ENCODE peak calls at places on chromosomes 5 and 9, in eight cellular contexts. P is psoas muscle, L is astrocyte of the spinal cord, O is fibroblast of mammary gland, J is epithelial cell of proximal tubule, D is foreskin fibroblast, F is BJ, C is AG10803. A is an unnamed sample.

GRCh38 chr5:170641589-170642031 is 137.8 kb downstream of the KCNIP1 start:
- DNase-seq in P (no peak), L (no peak), O (no peak), J (no peak), D (no peak), F (no peak), C (no peak), A (no peak)

GRCh38 chr5:5886812-5887486 is 464.5 kb downstream of the ICE1 start:
- DNase-seq in P (peak; percentile 60), L (no peak), O (no peak), J (no peak), D (no peak), F (no peak), C (no peak), A (no peak)

GRCh38 chr9:127805620-127806019 is 2.9 kb downstream of the FPGS start:
- DNase-seq in P (no peak), L (no peak), O (peak; percentile 40), J (no peak), D (peak; percentile 56), F (no peak), C (no peak), A (no peak)

GRCh38 chr5:137598341-137598740 is 99.2 kb upstream of the SPOCK1 start:
- DNase-seq in P (no peak), L (no peak), O (no peak), J (no peak), D (no peak), F (no peak), C (no peak), A (no peak)

GRCh38 chr5:174087783-174088182 is 42.3 kb downstream of the NSG2 start:
- DNase-seq in P (no peak), L (no peak), O (no peak), J (no peak), D (no peak), F (no peak), C (no peak), A (no peak)

GRCh38 chr5:23675456-23675855 is 168.0 kb downstream of the PRDM9 start:
- DNase-seq in P (no peak), L (no peak), O (no peak), J (no peak), D (no peak), F (no peak), C (no peak), A (no peak)

GRCh38 chr5:132289097-132289496 is 5.1 kb upstream of the SLC22A4 start:
- DNase-seq in P (no peak), L (no peak), O (peak; percentile 65), J (no peak), D (no peak), F (no peak), C (peak; percentile 48), A (no peak)

GRCh38 chr5:89728750-89729149 is 680.8 kb downstream of the CETN3 start:
- DNase-seq in P (peak; percentile 39), L (peak; percentile 86), O (peak; percentile 58), J (no peak), D (peak; percentile 60), F (no peak), C (peak; percentile 72), A (no peak)

GRCh38 chr5:106940986-106941385 is 729.8 kb downstream of the EFNA5 start:
- DNase-seq in P (no peak), L (no peak), O (no peak), J (no peak), D (peak; percentile 39), F (no peak), C (no peak), A (no peak)

GRCh38 chr5:1885777-1886633 is 3.3 kb upstream of the IRX4 start:
- DNase-seq in P (peak; percentile 17), L (no peak), O (no peak), J (no peak), D (no peak), F (no peak), C (no peak), A (no peak)

GRCh38 chr9:35951736-35952135 is 6.2 kb downstream of the OR2S2 start:
- DNase-seq in P (no peak), L (peak; percentile 44), O (peak; percentile 50), J (no peak), D (peak; percentile 75), F (no peak), C (peak; percentile 66), A (no peak)

GRCh38 chr5:88390007-88390385 is 121.4 kb upstream of the TMEM161B start:
- DNase-seq in P (no peak), L (no peak), O (no peak), J (no peak), D (no peak), F (no peak), C (no peak), A (no peak)

GRCh38 chr9:116098476-116098875 is 55.1 kb upstream of the PAPPA start:
- DNase-seq in P (no peak), L (no peak), O (no peak), J (no peak), D (no peak), F (no peak), C (no peak), A (no peak)

GRCh38 chr5:81140461-81140860 is 92.7 kb upstream of the CKMT2 start:
- DNase-seq in P (no peak), L (no peak), O (no peak), J (no peak), D (no peak), F (no peak), C (no peak), A (no peak)

GRCh38 chr9:107137495-107138202 is 145.4 kb upstream of the RAD23B start:
- DNase-seq in P (no peak), L (peak; percentile 31), O (peak; percentile 56), J (no peak), D (peak; percentile 65), F (no peak), C (peak; percentile 43), A (peak; percentile 25)

GRCh38 chr5:181189962-181190710 is 14.9 kb downstream of the TRIM7 start:
- DNase-seq in P (peak; percentile 65), L (no peak), O (no peak), J (no peak), D (peak; percentile 37), F (no peak), C (no peak), A (no peak)

GRCh38 chr5:34538026-34538672 is 118.0 kb upstream of the RAI14 start:
- DNase-seq in P (no peak), L (no peak), O (peak; percentile 48), J (no peak), D (peak; percentile 62), F (no peak), C (no peak), A (no peak)

GRCh38 chr5:150448353-150448752 is 1.2 kb downstream of the RPS14 start:
- DNase-seq in P (no peak), L (no peak), O (peak; percentile 27), J (no peak), D (no peak), F (no peak), C (no peak), A (no peak)

GRCh38 chr5:38765461-38765861 is 80.4 kb upstream of the OSMR start:
- DNase-seq in P (no peak), L (peak; percentile 83), O (no peak), J (no peak), D (peak; percentile 29), F (no peak), C (no peak), A (no peak)

GRCh38 chr9:132837501-132838268 is 40.4 kb downstream of the AK8 start:
- DNase-seq in P (no peak), L (no peak), O (no peak), J (no peak), D (no peak), F (no peak), C (no peak), A (no peak)

GRCh38 chr9:134376386-134377142 is 50.3 kb downstream of the RXRA start:
- DNase-seq in P (peak; percentile 87), L (no peak), O (no peak), J (no peak), D (no peak), F (no peak), C (no peak), A (no peak)

GRCh38 chr9:134373953-134374300 is 47.7 kb downstream of the RXRA start:
- DNase-seq in P (no peak), L (no peak), O (no peak), J (no peak), D (no peak), F (no peak), C (no peak), A (no peak)

GRCh38 chr9:134375430-134376385 is 49.5 kb downstream of the RXRA start:
- DNase-seq in P (peak; percentile 94), L (peak; percentile 77), O (peak; percentile 22), J (no peak), D (peak; percentile 65), F (no peak), C (peak; percentile 24), A (no peak)

GRCh38 chr9:134374301-134375010 is 48.2 kb downstream of the RXRA start:
- DNase-seq in P (peak; percentile 94), L (no peak), O (no peak), J (no peak), D (no peak), F (no peak), C (no peak), A (no peak)

GRCh38 chr9:134375011-134375390 is 48.7 kb downstream of the RXRA start:
- DNase-seq in P (peak; percentile 94), L (no peak), O (peak; percentile 34), J (no peak), D (peak; percentile 62), F (no peak), C (peak; percentile 32), A (no peak)
- H3K4me3 ChIP-seq in P (peak overlapping the region; percentile 55), L (no peak overlapping the region), O (no peak overlapping the region), J (no peak overlapping the region), D (no peak overlapping the region), F (no peak overlapping the region), C (no peak overlapping the region), A (no peak overlapping the region)

GRCh38 chr5:79878721-79879336 is 112.2 kb downstream of the MTX3 start:
- DNase-seq in P (no peak), L (no peak), O (peak; percentile 12), J (no peak), D (peak; percentile 7), F (no peak), C (no peak), A (no peak)
- TF ChIP-seq CTCF in P (peak; percentile 8), L (peak; percentile 41), O (peak; percentile 55), J (peak; percentile 64), D (peak; percentile 43), F (peak; percentile 30), C (peak; percentile 51), A (peak; percentile 65)

GRCh38 chr9:18473551-18474279 is at the start of gene ADAMTSL1:
- DNase-seq in P (peak; percentile 40), L (peak; percentile 90), O (peak; percentile 89), J (no peak), D (peak; percentile 89), F (no peak), C (peak; percentile 85), A (no peak)
- H3K4me3 ChIP-seq in P (peak within 1 kb of the TSS; percentile 32), L (peak within 1 kb of the TSS; percentile 59), O (peak within 1 kb of the TSS; percentile 89), J (peak within 1 kb of the TSS; percentile 51), D (peak within 1 kb of the TSS; percentile 63), F (peak within 1 kb of the TSS; percentile 38), C (peak within 1 kb of the TSS; percentile 78), A (peak within 1 kb of the TSS; percentile 58)

DNA sequence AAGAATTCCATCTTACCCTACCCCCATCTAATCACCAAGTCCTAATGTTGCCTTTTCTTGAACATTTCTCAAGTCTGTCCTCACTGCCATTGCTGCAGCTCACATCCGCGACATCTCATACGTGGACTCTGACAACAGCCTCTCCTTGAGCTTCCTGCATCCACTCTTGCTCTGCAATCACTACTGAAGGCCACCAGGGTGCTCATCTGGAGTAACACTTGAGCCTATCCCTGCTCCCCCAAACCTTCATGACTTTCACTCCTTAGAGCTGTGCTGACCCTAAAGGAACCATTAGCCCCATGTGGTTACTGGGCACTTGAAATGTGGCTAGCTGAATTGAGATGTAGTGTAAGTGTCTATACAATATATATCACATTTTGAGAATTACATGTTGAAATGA is 46.4 kb upstream of the CTXN3 start:
- DNase-seq in P (no peak), L (no peak), O (no peak), J (no peak), D (no peak), F (no peak), C (no peak), A (no peak)
- TF ChIP-seq CTCF in P (no peak), L (no peak), O (no peak), J (no peak), D (no peak), F (no peak), C (no peak), A (no peak)